ENCODE peak calls at places on chromosome 9, in eight cellular contexts. S, N, K, O, J, H, E and T are unnamed samples. For H3K36me3 and H3K27me3, the result is how much of the 10 kb centered on the place peaks cover.

GRCh38 chr9:19130436-19130835 is 3.1 kb upstream of the PLIN2 start:
- DNase-seq in J (no peak), N (no peak), K (no peak), O (no peak), H (no peak), S (no peak), E (no peak), T (no peak)

GRCh38 chr9:99226054-99226453 is 4.0 kb downstream of the SEC61B start:
- DNase-seq in J (no peak), E (no peak), H (no peak), S (no peak), K (no peak), O (no peak), N (no peak), T (no peak)

GRCh38 chr9:97980479-97980803 is 2.7 kb upstream of the ANP32B start:
- DNase-seq in E (peak), S (no peak), J (peak), H (no peak), K (peak), N (no peak), O (no peak), T (no peak)

GRCh38 chr9:77647659-77648457 is at the start of gene GNA14:
- DNase-seq in S (no peak), J (peak), N (no peak), O (no peak), H (peak), E (peak), K (no peak), T (peak)

GRCh38 chr9:131228988-131229387 is 47.3 kb downstream of the FAM78A start:
- DNase-seq in S (no peak), K (no peak), J (no peak), N (no peak), H (no peak), E (no peak), O (no peak), T (no peak)

GRCh38 chr9:19650292-19650691 is 138.5 kb downstream of the SLC24A2 start:
- DNase-seq in S (no peak), O (no peak), N (no peak), J (no peak), H (no peak), E (no peak), K (no peak), T (no peak)

GRCh38 chr9:77019810-77020437 is 469 bp downstream of the FOXB2 start:
- DNase-seq in O (no peak), H (no peak), N (no peak), K (no peak), E (no peak), J (no peak), S (no peak), T (no peak)

GRCh38 chr9:38708759-38709158 is 11.2 kb downstream of the FAM240B start:
- DNase-seq in H (no peak), J (no peak), E (no peak), N (no peak), K (no peak), S (peak), O (no peak), T (no peak)

GRCh38 chr9:20592673-20593072 is 29.6 kb downstream of the MLLT3 start:
- DNase-seq in E (no peak), N (no peak), H (no peak), J (no peak), O (no peak), K (no peak), S (no peak), T (no peak)

GRCh38 chr9:34428325-34428958 is 29.9 kb downstream of the FAM219A start:
- DNase-seq in O (no peak), N (no peak), S (peak), J (no peak), E (no peak), K (no peak), H (no peak), T (no peak)

GRCh38 chr9:132826131-132826530 is 52.0 kb downstream of the AK8 start:
- DNase-seq in S (no peak), N (no peak), H (no peak), O (no peak), J (no peak), K (no peak), E (no peak), T (no peak)

GRCh38 chr9:28899926-28900325 is 1326.6 kb upstream of the C9orf72 start:
- DNase-seq in O (no peak), N (no peak), H (no peak), S (no peak), K (no peak), E (no peak), J (no peak), T (no peak)

GRCh38 chr9:124304285-124304684 is 46.5 kb downstream of the NEK6 start:
- DNase-seq in S (no peak), O (no peak), N (no peak), E (no peak), J (no peak), K (no peak), H (no peak), T (no peak)

GRCh38 chr9:6549106-6549505 is 96.4 kb downstream of the GLDC start:
- DNase-seq in H (no peak), O (no peak), K (no peak), N (no peak), S (peak), E (no peak), J (no peak), T (no peak)

GRCh38 chr9:127185931-127186781 is 63.7 kb upstream of the ANGPTL2 start:
- DNase-seq in N (no peak), O (no peak), J (peak), S (peak), K (peak), H (peak), E (peak), T (no peak)

GRCh38 chr9:13932472-13933267 is 381.3 kb downstream of the NFIB start:
- DNase-seq in E (no peak), O (no peak), J (no peak), N (no peak), H (no peak), K (no peak), S (no peak), T (no peak)

GRCh38 chr9:37429441-37430285 is 7.2 kb downstream of the GRHPR start:
- DNase-seq in H (no peak), N (no peak), K (no peak), J (no peak), O (no peak), S (no peak), E (no peak), T (no peak)

GRCh38 chr9:128920381-128921058 is at the start of gene PHYHD1:
- DNase-seq in O (no peak), K (peak), S (no peak), H (peak), J (peak), N (no peak), E (peak), T (no peak)

GRCh38 chr9:124291801-124292396 is 34.1 kb downstream of the NEK6 start:
- DNase-seq in E (no peak), N (no peak), J (no peak), H (no peak), S (no peak), O (no peak), K (no peak), T (peak)

GRCh38 chr9:76001494-76001893 is 111.0 kb downstream of the PCSK5 start:
- DNase-seq in K (no peak), J (no peak), O (no peak), E (no peak), S (no peak), H (no peak), N (no peak), T (no peak)

GRCh38 chr9:89675403-89675771 is 70.6 kb downstream of the GADD45G start:
- DNase-seq in S (peak), H (no peak), O (no peak), J (no peak), N (no peak), E (no peak), K (peak), T (no peak)

GRCh38 chr9:21674894-21675293 is 127.5 kb upstream of the MTAP start:
- DNase-seq in J (no peak), E (no peak), N (no peak), O (no peak), H (no peak), S (no peak), K (no peak), T (no peak)

GRCh38 chr9:35553670-35554543 is 51.2 kb upstream of the TESK1 start:
- DNase-seq in S (peak), O (peak), E (peak), K (peak), J (peak), H (peak), N (peak), T (no peak)
- H3K36me3 ChIP-seq in S (under half), O (under half), E (under half), K (under half), J (under half), H (under half), N (half or more), T (under half)

GRCh38 chr9:36275060-36275459 is 16.8 kb upstream of the GNE start:
- DNase-seq in E (no peak), S (no peak), J (no peak), N (no peak), K (no peak), O (no peak), H (no peak), T (no peak)
- H3K4me3 ChIP-seq in E (no peak), S (no peak), J (no peak), N (no peak), K (no peak), O (no peak), H (no peak), T (no peak)

GRCh38 chr9:109003116-109003515 is 10.2 kb downstream of the CTNNAL1 start:
- DNase-seq in O (no peak), H (no peak), E (no peak), J (no peak), K (no peak), N (no peak), S (no peak), T (no peak)

GRCh38 chr9:109005678-109006077 is 7.6 kb downstream of the CTNNAL1 start:
- DNase-seq in E (no peak), J (no peak), N (no peak), H (no peak), S (no peak), K (no peak), O (no peak), T (no peak)

GRCh38 chr9:108997112-108997511 is 16.2 kb downstream of the CTNNAL1 start:
- DNase-seq in S (no peak), E (no peak), O (no peak), J (no peak), K (no peak), N (no peak), H (no peak), T (no peak)

GRCh38 chr9:109001275-109001676 is 12.0 kb downstream of the CTNNAL1 start:
- DNase-seq in H (no peak), O (no peak), E (no peak), N (no peak), S (no peak), K (no peak), J (no peak), T (no peak)

GRCh38 chr9:109002141-109002540 is 11.2 kb downstream of the CTNNAL1 start:
- DNase-seq in E (no peak), O (no peak), H (no peak), S (no peak), K (no peak), N (no peak), J (no peak), T (no peak)
- H3K27me3 ChIP-seq in E (under half), O (under half), H (under half), S (under half), K (under half), N (under half), J (under half), T (under half)

DNA sequence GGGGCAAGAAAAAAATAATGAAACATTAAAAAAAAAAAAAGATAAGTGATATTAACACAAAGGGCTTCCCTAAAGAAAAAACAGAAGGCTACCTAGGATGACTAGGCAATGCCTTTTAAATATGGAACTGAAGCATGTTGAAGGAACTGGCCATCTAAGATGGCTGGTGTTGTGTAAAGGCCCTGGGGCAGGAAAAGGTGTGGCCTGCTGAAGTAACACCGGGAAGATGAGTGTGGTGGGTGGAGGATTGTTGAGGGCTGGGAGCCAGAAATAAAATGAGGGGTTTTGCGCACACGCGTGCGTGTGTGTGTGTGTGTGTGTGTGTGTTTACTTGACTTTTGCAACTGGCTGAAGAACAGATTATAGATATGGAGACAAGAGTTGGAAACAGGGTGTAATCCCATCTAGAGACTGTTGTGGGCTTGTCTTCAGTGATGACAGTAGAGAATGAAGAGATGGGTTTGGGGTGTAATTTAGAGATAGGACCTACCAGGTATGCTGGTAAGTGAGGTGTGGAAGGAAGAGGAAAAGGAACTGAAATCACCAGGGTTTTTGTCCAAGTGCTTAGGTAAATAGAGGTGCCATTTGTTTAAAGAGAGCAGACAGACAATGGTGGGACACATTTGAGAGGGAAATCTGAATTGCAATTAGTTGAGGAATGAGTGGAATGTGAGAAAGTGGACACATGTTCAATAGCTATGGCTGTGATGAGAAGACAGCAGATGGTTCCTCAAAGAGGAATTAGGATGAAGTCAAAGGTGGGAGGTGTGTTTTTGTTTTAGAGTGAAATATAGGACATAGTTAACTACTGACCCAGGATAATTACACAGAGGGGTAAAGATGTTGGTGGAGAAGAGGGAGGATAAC is 33.9 kb downstream of the RAD23B start:
- DNase-seq in N (no peak), J (no peak), K (no peak), S (no peak), H (no peak), E (no peak), O (no peak), T (no peak)
- H3K36me3 ChIP-seq in N (half or more), J (half or more), K (under half), S (half or more), H (under half), E (under half), O (under half), T (under half)

GRCh38 chr9:109767814-109768213 is 12.2 kb upstream of the PALM2AKAP2 start:
- DNase-seq in K (no peak), E (no peak), H (no peak), S (no peak), J (no peak), O (no peak), N (no peak), T (no peak)

GRCh38 chr9:109769250-109769649 is 10.7 kb upstream of the PALM2AKAP2 start:
- DNase-seq in O (no peak), N (no peak), K (no peak), S (no peak), E (no peak), H (no peak), J (no peak), T (no peak)

GRCh38 chr9:109771796-109772525 is 8.0 kb upstream of the PALM2AKAP2 start:
- DNase-seq in N (no peak), K (no peak), O (no peak), H (no peak), E (peak), J (no peak), S (no peak), T (no peak)

GRCh38 chr9:109767404-109767803 is 12.6 kb upstream of the PALM2AKAP2 start:
- DNase-seq in K (no peak), E (no peak), N (peak), O (no peak), J (no peak), S (no peak), H (no peak), T (no peak)

DNA sequence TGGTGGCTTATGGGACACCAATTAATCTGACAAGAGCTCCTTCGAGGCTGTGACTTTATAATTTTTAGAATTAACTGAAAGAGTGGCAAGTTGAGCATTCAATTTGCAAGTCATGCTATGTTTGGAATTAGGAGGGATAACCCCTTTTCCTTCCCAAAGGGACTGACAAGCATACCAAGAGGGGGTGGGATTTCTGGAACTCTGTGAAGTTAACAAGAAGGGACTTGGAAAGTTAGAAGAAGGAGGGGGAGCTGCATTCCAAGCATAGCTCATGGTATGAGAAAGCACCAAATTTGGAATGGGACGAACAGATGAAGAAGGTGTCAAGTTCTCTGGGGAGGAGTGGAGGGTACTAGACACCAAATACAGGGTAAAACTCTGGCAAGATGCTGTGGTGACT is 8.9 kb upstream of the PALM2AKAP2 start:
- DNase-seq in S (no peak), H (no peak), E (no peak), O (no peak), N (peak), K (no peak), J (no peak), T (no peak)
- H3K4me3 ChIP-seq in S (no peak), H (no peak), E (no peak), O (no peak), N (no peak), K (no peak), J (no peak), T (no peak)

DNA sequence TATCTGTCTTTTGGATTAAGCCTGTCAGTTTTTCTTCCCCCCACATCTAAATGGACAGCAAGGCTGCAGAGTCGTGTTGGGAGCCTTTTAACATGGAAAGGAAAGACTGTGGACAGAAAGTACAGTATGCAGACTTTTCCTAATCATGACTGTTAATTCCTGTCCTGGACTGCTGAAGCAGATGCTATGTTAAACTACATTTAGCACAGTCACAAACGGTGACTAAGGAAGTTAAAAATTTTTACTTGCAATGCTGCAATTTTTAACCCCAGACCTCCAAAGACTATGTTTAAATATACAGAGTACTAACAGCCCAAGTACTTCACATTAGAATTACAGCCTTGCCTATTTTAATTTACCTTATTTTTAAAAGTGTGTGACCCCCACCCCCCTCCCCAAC is 51.8 kb downstream of the ELAVL2 start:
- DNase-seq in K (no peak), O (no peak), J (no peak), S (no peak), E (no peak), H (no peak), N (no peak), T (no peak)
- H3K27me3 ChIP-seq in K (under half), O (under half), J (under half), S (under half), E (under half), H (under half), N (under half), T (under half)

GRCh38 chr9:134150557-134151214 is 13.7 kb downstream of the RNU6ATAC start:
- DNase-seq in K (no peak), N (no peak), S (no peak), O (no peak), H (no peak), E (no peak), J (no peak), T (no peak)
- H3K36me3 ChIP-seq in K (under half), N (half or more), S (under half), O (under half), H (half or more), E (under half), J (half or more), T (under half)